ENCODE peak calls at places on chromosomes 7 and 10, in eight cellular contexts. W, Z, O, L, E, G, S and X are unnamed samples.

GRCh38 chr10:5319863-5320262 is 44.9 kb upstream of the UCN3 start:
- DNase-seq in O (no peak), Z (no peak), W (no peak), G (no peak), E (no peak), L (no peak), S (no peak), X (no peak)

GRCh38 chr10:6074489-6075301 is 12.5 kb upstream of the IL2RA start:
- DNase-seq in O (no peak), E (no peak), L (no peak), Z (no peak), G (no peak), S (no peak), W (no peak), X (no peak)

GRCh38 chr7:107029061-107029763 is 15.3 kb upstream of the PRKAR2B start:
- DNase-seq in S (no peak), O (no peak), L (no peak), E (no peak), Z (no peak), G (no peak), W (no peak), X (no peak)

GRCh38 chr7:111210996-111211395 is 120.1 kb downstream of the LRRN3 start:
- DNase-seq in L (no peak), S (peak; percentile 85), G (no peak), Z (no peak), W (no peak), O (no peak), E (no peak), X (no peak)

GRCh38 chr10:127024655-127025054 is 119.4 kb downstream of the DOCK1 start:
- DNase-seq in G (no peak), Z (no peak), E (no peak), S (no peak), L (no peak), W (no peak), O (no peak), X (no peak)

GRCh38 chr10:34320265-34320664 is 494.8 kb downstream of the PARD3 start:
- DNase-seq in S (no peak), W (no peak), Z (peak; percentile 87), L (no peak), E (no peak), G (no peak), O (peak; percentile 12), X (no peak)

GRCh38 chr10:64041989-64042490 is 520.8 kb downstream of the REEP3 start:
- DNase-seq in S (no peak), W (peak; percentile 0), O (no peak), E (no peak), Z (no peak), L (no peak), G (no peak), X (no peak)

GRCh38 chr10:94224656-94225055 is 138.1 kb downstream of the NOC3L start:
- DNase-seq in W (no peak), O (no peak), S (no peak), G (no peak), E (no peak), Z (no peak), L (no peak), X (no peak)

GRCh38 chr7:121832347-121832746 is 40.6 kb upstream of the PTPRZ1 start:
- DNase-seq in S (no peak), W (no peak), G (no peak), E (no peak), Z (peak; percentile 83), L (peak; percentile 11), O (peak; percentile 51), X (no peak)

GRCh38 chr7:84674236-84674913 is 479.8 kb upstream of the SEMA3A start:
- DNase-seq in E (no peak), Z (no peak), O (no peak), S (no peak), G (no peak), L (no peak), W (no peak), X (no peak)

GRCh38 chr10:562142-562541 is 127.3 kb downstream of the DIP2C start:
- DNase-seq in O (no peak), E (no peak), S (no peak), L (no peak), Z (no peak), G (no peak), W (no peak), X (no peak)

GRCh38 chr10:3774018-3774813 is 10.8 kb downstream of the KLF6 start:
- DNase-seq in O (no peak), E (no peak), Z (no peak), S (no peak), L (no peak), W (no peak), G (no peak), X (no peak)

GRCh38 chr10:51462076-51462779 is 237.2 kb downstream of the CSTF2T start:
- DNase-seq in E (no peak), W (no peak), S (peak; percentile 11), Z (no peak), G (no peak), O (no peak), L (no peak), X (no peak)

GRCh38 chr7:148503900-148504487 is 86.6 kb upstream of the C7orf33 start:
- DNase-seq in E (no peak), O (peak; percentile 36), S (no peak), G (no peak), W (peak; percentile 29), L (no peak), Z (peak; percentile 37), X (no peak)

GRCh38 chr7:7641129-7641663 is 644 bp downstream of the UMAD1 start:
- DNase-seq in E (no peak), W (no peak), Z (no peak), S (no peak), G (no peak), L (no peak), O (no peak), X (no peak)

GRCh38 chr10:8159628-8160165 is 105.2 kb downstream of the GATA3 start:
- DNase-seq in E (no peak), Z (peak; percentile 6), W (no peak), G (no peak), L (no peak), S (no peak), O (no peak), X (no peak)

GRCh38 chr7:41808541-41808940 is 105.7 kb upstream of the INHBA start:
- DNase-seq in E (no peak), G (no peak), O (no peak), W (no peak), L (no peak), Z (no peak), S (no peak), X (peak; percentile 64)

GRCh38 chr10:2772791-2773644 is 294.3 kb upstream of the PFKP start:
- DNase-seq in O (peak; percentile 66), E (no peak), S (no peak), Z (peak; percentile 91), L (no peak), G (no peak), W (no peak), X (no peak)

GRCh38 chr10:2761311-2761710 is 306.0 kb upstream of the PFKP start:
- DNase-seq in G (no peak), E (no peak), S (no peak), W (no peak), L (no peak), Z (no peak), O (no peak), X (no peak)

GRCh38 chr7:155857141-155857540 is 44.9 kb upstream of the SHH start:
- DNase-seq in G (no peak), L (no peak), E (no peak), O (no peak), W (no peak), Z (no peak), S (no peak), X (no peak)

GRCh38 chr10:77187376-77187999 is 450.1 kb downstream of the KCNMA1 start:
- DNase-seq in G (no peak), O (no peak), S (no peak), L (no peak), E (no peak), Z (no peak), W (no peak), X (no peak)

GRCh38 chr7:37942934-37943610 is 22.6 kb downstream of the EPDR1 start:
- DNase-seq in L (no peak), Z (no peak), S (no peak), E (no peak), W (no peak), O (no peak), G (no peak), X (no peak)

GRCh38 chr10:88530629-88531382 is 52.3 kb downstream of the RNLS start:
- DNase-seq in W (no peak), O (no peak), E (no peak), Z (no peak), S (no peak), L (no peak), G (no peak), X (no peak)

GRCh38 chr7:17015575-17015974 is 133.8 kb upstream of the AGR3 start:
- DNase-seq in S (peak; percentile 33), E (no peak), G (no peak), W (no peak), L (no peak), O (no peak), Z (no peak), X (no peak)

GRCh38 chr7:114789942-114790341 is 132.0 kb upstream of the MDFIC start:
- DNase-seq in G (no peak), S (peak; percentile 83), Z (no peak), E (no peak), O (no peak), L (no peak), W (no peak), X (no peak)

GRCh38 chr10:97024181-97025073 is 161.3 kb downstream of the SLIT1 start:
- DNase-seq in G (no peak), O (no peak), L (no peak), W (no peak), S (peak; percentile 63), E (no peak), Z (no peak), X (no peak)

GRCh38 chr7:148031019-148031418 is 559.5 kb upstream of the C7orf33 start:
- DNase-seq in G (no peak), L (no peak), W (no peak), Z (no peak), O (no peak), S (no peak), E (no peak), X (peak; percentile 27)